ENCODE peak calls at places on chromosome X, in ten cellular contexts. L, D, V, M, E, R, S, X, W and B are unnamed samples.

GRCh38 chrX:70096052-70096451 is 33.8 kb downstream of the OTUD6A start:
- DNase-seq in D (no peak), V (no peak), W (no peak), M (no peak), E (peak), R (peak), X (no peak), S (no peak), L (no peak), B (no peak)

GRCh38 chrX:18640686-18641085 is 31.2 kb downstream of the RS1 start:
- DNase-seq in S (no peak), X (no peak), W (no peak), V (peak), M (no peak), L (no peak), D (no peak), E (no peak), R (peak), B (no peak)

GRCh38 chrX:18994713-18995112 is 10.8 kb upstream of the PHKA2 start:
- DNase-seq in M (no peak), V (no peak), S (peak), X (no peak), W (peak), E (no peak), D (no peak), L (no peak), R (peak), B (no peak)

GRCh38 chrX:38124000-38124399 is 96.7 kb downstream of the SRPX start:
- DNase-seq in R (no peak), S (no peak), E (no peak), M (no peak), V (no peak), L (no peak), D (no peak), X (no peak), W (no peak), B (no peak)

GRCh38 chrX:9859711-9860555 is 73.7 kb downstream of the SHROOM2 start:
- DNase-seq in R (no peak), W (peak), M (no peak), V (no peak), L (no peak), X (no peak), D (no peak), E (no peak), S (peak), B (no peak)

GRCh38 chrX:137432609-137433008 is 133.3 kb upstream of the ZIC3 start:
- DNase-seq in W (no peak), S (no peak), R (no peak), M (no peak), D (peak), E (no peak), X (no peak), L (no peak), V (no peak), B (no peak)

GRCh38 chrX:40864972-40865371 is 129.6 kb upstream of the MED14 start:
- DNase-seq in L (no peak), S (peak), R (peak), E (no peak), V (no peak), W (peak), M (no peak), D (no peak), X (no peak), B (no peak)

GRCh38 chrX:13763489-13763888 is 28.9 kb downstream of the OFD1 start:
- DNase-seq in R (no peak), W (no peak), E (no peak), S (no peak), X (no peak), D (no peak), M (no peak), V (no peak), L (no peak), B (no peak)

GRCh38 chrX:31837445-31837844 is 765.6 kb upstream of the FTHL17 start:
- DNase-seq in M (no peak), W (no peak), D (no peak), E (no peak), X (no peak), V (no peak), L (no peak), R (no peak), S (no peak), B (no peak)

GRCh38 chrX:135707880-135708279 is 5.6 kb upstream of the CT45A1 start:
- DNase-seq in S (no peak), D (peak), L (no peak), W (no peak), R (peak), X (no peak), M (no peak), V (no peak), E (no peak), B (no peak)

GRCh38 chrX:134186362-134187121 is 50.4 kb upstream of the CCDC160 start:
- DNase-seq in D (peak), S (no peak), X (no peak), V (no peak), E (no peak), L (no peak), W (no peak), R (no peak), M (no peak), B (no peak)

GRCh38 chrX:41971346-41971745 is 48.0 kb upstream of the CASK start:
- DNase-seq in S (no peak), W (no peak), E (no peak), V (no peak), R (peak), M (no peak), X (no peak), L (no peak), D (no peak), B (no peak)

GRCh38 chrX:153829549-153829798 is 870 bp downstream of the PDZD4 start:
- DNase-seq in X (no peak), E (no peak), S (no peak), R (no peak), L (no peak), D (no peak), V (peak), M (no peak), W (no peak), B (no peak)

GRCh38 chrX:115330498-115331138 is 41.1 kb downstream of the LUZP4 start:
- DNase-seq in M (no peak), X (peak), L (no peak), D (peak), R (peak), W (peak), E (peak), V (no peak), S (peak), B (no peak)

GRCh38 chrX:11100281-11101035 is 10.7 kb upstream of the HCCS start:
- DNase-seq in S (peak), E (peak), X (no peak), V (no peak), M (no peak), L (no peak), W (peak), R (peak), D (no peak), B (peak)

GRCh38 chrX:40564447-40564846 is 16.3 kb upstream of the ATP6AP2 start:
- DNase-seq in V (no peak), R (no peak), S (no peak), E (no peak), W (no peak), D (no peak), X (no peak), M (no peak), L (no peak), B (no peak)

GRCh38 chrX:10569946-10570345 is 50.4 kb downstream of the MID1 start:
- DNase-seq in M (no peak), X (no peak), W (peak), R (peak), E (no peak), V (no peak), S (peak), D (no peak), L (no peak), B (no peak)

GRCh38 chrX:44914532-44915198 is 41.7 kb downstream of the KDM6A start:
- DNase-seq in W (peak), L (no peak), E (no peak), S (peak), V (no peak), R (peak), M (no peak), D (no peak), X (no peak), B (no peak)

GRCh38 chrX:9663216-9663615 is 102.4 kb downstream of the GPR143 start:
- DNase-seq in X (no peak), D (peak), V (no peak), R (no peak), W (no peak), S (no peak), M (no peak), E (no peak), L (no peak), B (no peak)

GRCh38 chrX:1554469-1555210 is 17.7 kb upstream of the P2RY8 start:
- DNase-seq in M (peak), L (peak), D (peak), V (peak), S (no peak), E (no peak), R (no peak), X (no peak), W (no peak), B (no peak)

GRCh38 chrX:67555578-67556203 is 11.9 kb downstream of the AR start:
- DNase-seq in R (peak), V (no peak), E (peak), S (no peak), L (no peak), D (peak), X (peak), W (peak), M (peak), B (peak)

GRCh38 chrX:8971116-8971515 is 62.8 kb downstream of the FAM9B start:
- DNase-seq in E (peak), W (peak), S (peak), D (peak), M (no peak), L (no peak), X (no peak), R (peak), V (no peak), B (no peak)

DNA sequence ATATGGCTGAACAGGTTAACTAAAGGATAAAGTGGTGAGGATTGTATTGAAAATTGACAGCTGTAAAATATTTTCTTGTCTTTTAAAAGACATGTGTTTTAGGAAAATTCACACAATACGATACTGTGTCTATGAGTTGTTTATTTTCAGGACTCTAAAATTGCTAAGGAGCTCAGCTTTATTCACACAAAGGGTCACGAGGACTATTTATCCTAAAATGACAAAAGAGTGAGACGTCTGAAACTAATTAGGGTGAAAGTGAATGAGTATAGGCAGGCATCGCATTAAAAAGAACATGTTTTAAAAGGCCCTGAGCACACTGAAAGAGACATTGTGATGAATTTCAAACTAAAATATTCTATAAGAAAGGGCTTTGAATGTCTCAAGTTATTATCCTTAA is 304.7 kb downstream of the SH2D1A start:
- DNase-seq in V (no peak), E (no peak), L (no peak), S (no peak), M (no peak), W (no peak), R (no peak), X (no peak), D (no peak), B (no peak)
- H3K4me3 ChIP-seq in V (no peak), E (no peak), L (no peak), S (no peak), M (no peak), W (no peak), R (no peak), X (no peak), D (no peak), B (no peak)

DNA sequence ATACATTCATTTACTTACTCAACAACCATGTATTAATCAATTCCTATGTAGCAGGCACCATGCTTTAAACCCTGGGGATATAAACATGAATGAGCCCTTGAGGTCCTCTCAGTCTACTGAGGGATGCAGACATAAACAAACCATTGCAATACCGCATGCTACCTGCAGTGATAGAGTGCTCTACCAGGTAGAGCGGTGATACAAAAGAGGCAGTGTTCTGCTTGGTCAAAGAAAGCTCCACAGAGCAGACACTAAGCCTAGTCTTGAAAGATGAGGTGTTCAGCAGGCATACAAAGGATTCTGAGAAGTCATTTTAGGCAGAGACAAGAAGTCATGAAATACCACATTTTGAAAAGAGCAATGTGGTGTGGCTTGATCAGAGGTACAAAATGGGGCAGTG is 26.9 kb upstream of the AMOT start:
- DNase-seq in D (no peak), W (no peak), X (no peak), L (no peak), M (no peak), S (no peak), E (peak), R (no peak), V (no peak), B (no peak)
- TF ChIP-seq CTCF in D (no peak), W (no peak), X (no peak), L (no peak), M (no peak), S (no peak), E (peak), R (no peak), V (no peak), B (no peak)

GRCh38 chrX:72105436-72105835 is 26.3 kb downstream of the RTL5 start:
- DNase-seq in E (no peak), L (no peak), S (no peak), D (peak), V (no peak), M (peak), W (no peak), X (no peak), R (no peak), B (no peak)
- H3K4me3 ChIP-seq in E (no peak), L (no peak), S (no peak), D (no peak), V (no peak), M (no peak), W (no peak), X (no peak), R (no peak), B (no peak)

GRCh38 chrX:131703646-131704045 is 159.8 kb downstream of the OR13H1 start:
- DNase-seq in L (no peak), M (no peak), D (no peak), S (peak), E (peak), R (no peak), W (no peak), V (no peak), X (no peak), B (no peak)

GRCh38 chrX:131709553-131709952 is 165.7 kb downstream of the OR13H1 start:
- DNase-seq in W (no peak), X (no peak), E (no peak), L (no peak), V (no peak), R (no peak), S (no peak), D (no peak), M (no peak), B (no peak)

DNA sequence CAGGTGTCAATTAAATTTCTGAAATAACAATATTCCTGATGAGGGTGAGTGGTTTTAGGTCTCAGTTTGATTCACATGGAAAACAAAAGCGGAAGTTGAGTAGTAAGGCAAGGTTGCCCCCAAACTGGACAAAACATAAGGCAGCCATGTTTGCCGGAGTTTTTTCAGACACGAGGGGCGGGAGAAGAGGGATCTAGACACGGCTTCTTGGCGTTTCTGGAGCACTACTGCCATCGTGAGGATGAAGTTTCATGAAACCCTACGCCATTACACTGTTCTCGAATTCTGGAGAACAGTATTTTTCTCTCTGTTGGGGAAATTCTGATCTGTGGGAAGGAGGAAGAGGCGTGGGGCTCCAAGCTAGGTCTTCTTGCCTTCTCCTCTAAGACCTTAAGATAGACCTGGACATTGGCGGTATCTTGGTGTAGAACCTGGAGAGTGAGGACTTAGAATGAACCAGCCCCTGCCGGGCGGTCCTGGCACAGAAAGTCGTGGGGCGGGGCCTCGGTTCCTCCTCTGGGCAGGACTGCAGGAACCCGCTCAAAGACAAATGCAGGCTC is 160.3 kb downstream of the OR13H1 start:
- DNase-seq in D (peak), M (peak), R (no peak), V (peak), S (peak), L (no peak), E (no peak), X (peak), W (peak), B (no peak)
- TF ChIP-seq CTCF in D (no peak), M (no peak), R (no peak), V (peak), S (no peak), L (no peak), E (no peak), X (peak), W (no peak), B (no peak)

DNA sequence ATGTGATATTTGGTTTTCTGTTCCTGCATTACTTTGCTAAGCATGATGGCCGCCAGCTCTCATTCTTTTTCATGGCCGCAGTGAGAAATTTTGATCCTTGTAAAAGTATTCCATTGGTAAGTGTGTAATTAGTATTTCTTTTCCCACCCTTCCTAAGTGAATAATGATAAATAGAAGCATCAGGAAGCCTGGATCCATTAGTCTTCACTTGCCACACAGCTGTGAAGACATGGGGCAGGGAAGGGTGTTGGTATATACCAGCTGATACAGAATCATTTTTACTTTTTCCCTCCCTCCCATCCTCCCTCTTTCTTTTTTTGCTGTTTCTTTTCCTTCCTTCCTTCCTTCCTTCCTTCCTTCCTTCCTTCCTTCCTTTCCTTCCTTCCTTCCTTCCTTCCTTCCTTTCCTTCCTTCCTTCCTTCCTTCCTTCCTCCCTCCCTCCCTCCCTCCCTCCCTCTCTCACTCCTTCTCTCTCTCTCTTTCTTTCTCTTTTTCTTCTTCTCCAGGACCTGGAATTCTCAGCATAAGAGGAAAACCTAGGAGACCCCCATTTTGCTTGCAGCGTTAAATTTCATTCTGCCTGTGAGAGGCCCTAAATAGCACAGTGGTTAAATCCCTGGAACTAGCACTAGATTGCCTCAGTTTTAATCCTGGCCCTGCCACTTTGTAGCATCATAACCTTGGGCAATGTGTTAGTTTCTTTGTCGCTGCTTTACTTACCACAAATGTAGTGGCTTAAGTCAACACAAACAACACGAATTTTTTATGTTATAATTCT is 1.4 kb upstream of the NR0B1 start:
- DNase-seq in D (no peak), R (no peak), L (no peak), V (no peak), S (no peak), E (no peak), M (no peak), W (no peak), X (no peak), B (no peak)
- H3K4me3 ChIP-seq in D (no peak), R (no peak), L (no peak), V (no peak), S (no peak), E (no peak), M (no peak), W (no peak), X (no peak), B (no peak)